ENCODE peak calls at places on chromosomes 11 and 22, in six cellular contexts. X is suprapubic skin, K is endothelial cell of umbilical vein, A is IMR-90, I is A549, R is uterus. S is an unnamed sample.
A peak's percentile ranks its signal among the peaks of the same experiment; 100 is the strongest.

GRCh38 chr11:33307984-33308383 is 50.8 kb downstream of the HIPK3 start:
- DNase-seq in R (no peak), A (no peak), K (no peak), I (no peak), X (no peak), S (no peak)

GRCh38 chr11:17991799-17992433 is 20.9 kb downstream of the SERGEF start:
- DNase-seq in I (peak; percentile 70), X (no peak), R (no peak), A (peak; percentile 70), K (peak; percentile 59), S (no peak)

GRCh38 chr11:128853556-128853955 is 13.5 kb downstream of the KCNJ1 start:
- DNase-seq in X (no peak), I (no peak), K (no peak), A (no peak), R (no peak), S (no peak)

GRCh38 chr22:43697894-43698293 is 114.2 kb downstream of the EFCAB6 start:
- DNase-seq in R (no peak), A (no peak), K (no peak), I (no peak), X (no peak), S (no peak)

GRCh38 chr11:19853901-19854300 is 141.3 kb downstream of the NAV2 start:
- DNase-seq in A (peak; percentile 29), K (no peak), X (no peak), R (no peak), I (no peak), S (no peak)

GRCh38 chr11:26045082-26045481 is 286.8 kb upstream of the ANO3 start:
- DNase-seq in R (no peak), K (no peak), X (no peak), I (no peak), A (peak; percentile 12), S (no peak)

GRCh38 chr11:93013646-93014045 is 44.2 kb downstream of the MTNR1B start:
- DNase-seq in X (no peak), I (no peak), K (no peak), A (peak; percentile 54), R (no peak), S (no peak)

GRCh38 chr22:25726241-25726640 is 15.7 kb upstream of the MYO18B start:
- DNase-seq in A (no peak), K (peak; percentile 37), I (no peak), X (no peak), R (no peak), S (no peak)

GRCh38 chr11:67996622-67997459 is 7.1 kb downstream of the UNC93B1 start:
- DNase-seq in R (no peak), I (peak; percentile 92), K (peak; percentile 31), X (peak; percentile 86), A (no peak), S (peak; percentile 39)

GRCh38 chr11:118306556-118306955 is 2.0 kb downstream of the CD3E start:
- DNase-seq in X (no peak), A (no peak), I (no peak), R (no peak), K (no peak), S (no peak)

GRCh38 chr22:41022470-41023298 is 69.7 kb upstream of the EP300 start:
- DNase-seq in K (peak; percentile 67), X (peak; percentile 96), A (peak; percentile 76), I (peak; percentile 83), R (peak; percentile 94), S (peak; percentile 91)
- TF ChIP-seq POLR2A in K (no peak), X (peak; percentile 75), A (no peak), I (peak; percentile 4), R (peak; percentile 71), S (no peak)

GRCh38 chr11:29530961-29531360 is 485.9 kb downstream of the KCNA4 start:
- DNase-seq in X (no peak), A (no peak), I (no peak), K (no peak), R (no peak), S (no peak)

DNA sequence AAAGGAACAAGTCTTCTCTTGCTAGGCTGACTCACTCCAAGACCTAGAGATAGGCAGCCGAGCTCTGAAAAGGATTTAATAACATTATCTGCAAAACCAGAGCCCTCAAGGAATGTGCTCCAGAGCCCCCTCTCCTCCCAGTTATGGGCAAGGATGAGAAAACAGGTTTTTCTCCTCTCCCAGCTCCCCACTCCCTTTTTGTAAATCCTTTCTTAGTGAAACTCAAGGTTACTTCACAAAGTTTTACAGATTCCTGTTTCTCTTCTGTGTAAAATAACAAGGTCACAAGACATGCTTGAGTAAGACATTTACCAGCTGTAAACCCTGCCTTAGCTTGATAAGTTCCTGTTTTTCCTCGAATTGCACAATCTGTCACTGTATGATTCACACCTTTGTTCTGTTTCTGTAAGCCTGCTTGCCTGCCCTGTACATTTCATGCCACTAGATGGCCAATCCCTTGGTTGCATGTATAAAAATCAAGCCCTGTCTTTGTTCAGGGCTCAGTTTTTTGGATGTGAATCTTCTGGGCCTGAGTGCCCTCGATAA is 489.4 kb downstream of the KCNA4 start:
- DNase-seq in X (no peak), R (no peak), K (peak; percentile 67), I (peak; percentile 65), A (peak; percentile 74), S (no peak)
- TF ChIP-seq CTCF in X (no peak), R (no peak), K (peak; percentile 25), I (peak; percentile 27), A (peak; percentile 33), S (no peak)

DNA sequence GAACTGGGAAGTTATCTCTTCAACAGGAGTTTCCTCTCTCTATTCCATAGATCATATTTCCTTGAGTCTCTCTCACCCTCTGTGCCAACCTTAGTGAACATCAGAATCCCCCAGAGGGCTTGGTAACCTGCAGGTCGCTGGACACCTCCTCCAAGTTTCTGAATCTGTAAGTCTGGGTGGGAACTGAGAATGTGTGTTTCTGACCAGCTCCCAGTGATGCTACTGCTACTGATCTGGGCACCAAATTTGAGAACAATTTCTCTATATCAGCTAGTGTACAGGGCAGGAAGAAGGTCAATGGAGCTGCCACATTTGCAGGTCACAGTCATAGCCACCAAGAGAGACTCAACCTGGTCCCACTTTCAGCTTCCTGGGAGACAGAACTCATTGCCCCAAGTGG is 62.9 kb downstream of the RCN1 start:
- DNase-seq in R (no peak), I (no peak), A (no peak), X (no peak), K (no peak), S (no peak)
- H3K4me3 ChIP-seq in R (no peak overlapping the region), I (no peak overlapping the region), A (no peak overlapping the region), X (no peak overlapping the region), K (no peak overlapping the region), S (no peak overlapping the region)

GRCh38 chr11:14642873-14643696 is 519 bp upstream of the PDE3B start:
- DNase-seq in X (peak; percentile 79), K (no peak), R (no peak), A (no peak), I (peak; percentile 15), S (no peak)

GRCh38 chr11:14643697-14644395 is at the start of gene PDE3B:
- DNase-seq in X (peak; percentile 82), A (peak; percentile 27), R (peak; percentile 19), I (peak; percentile 83), K (peak; percentile 35), S (peak; percentile 91)

GRCh38 chr11:14645985-14646900 is 2.6 kb downstream of the PDE3B start:
- DNase-seq in A (no peak), K (no peak), R (no peak), I (no peak), X (no peak), S (no peak)

GRCh38 chr11:14644396-14645246 is 1.0 kb downstream of the PDE3B start:
- DNase-seq in X (no peak), K (peak; percentile 38), A (no peak), I (peak; percentile 28), R (no peak), S (peak; percentile 85)

GRCh38 chr11:14645247-14645912 is 1.8 kb downstream of the PDE3B start:
- DNase-seq in K (peak; percentile 28), I (no peak), X (no peak), R (no peak), A (peak; percentile 31), S (no peak)
- TF ChIP-seq POLR2A in K (no peak), I (no peak), X (no peak), R (no peak), A (no peak), S (no peak)

GRCh38 chr11:134862796-134863195 is 450.8 kb upstream of the B3GAT1 start:
- DNase-seq in A (no peak), R (no peak), X (no peak), K (no peak), I (no peak), S (no peak)

GRCh38 chr11:134861490-134862107 is 449.6 kb upstream of the B3GAT1 start:
- DNase-seq in K (no peak), A (no peak), R (no peak), I (no peak), X (no peak), S (no peak)

GRCh38 chr11:134863294-134863693 is 451.3 kb upstream of the B3GAT1 start:
- DNase-seq in K (no peak), R (no peak), X (no peak), A (no peak), I (no peak), S (no peak)

GRCh38 chr11:134864233-134864967 is 452.4 kb upstream of the B3GAT1 start:
- DNase-seq in I (no peak), K (no peak), X (no peak), R (no peak), A (no peak), S (peak; percentile 70)

DNA sequence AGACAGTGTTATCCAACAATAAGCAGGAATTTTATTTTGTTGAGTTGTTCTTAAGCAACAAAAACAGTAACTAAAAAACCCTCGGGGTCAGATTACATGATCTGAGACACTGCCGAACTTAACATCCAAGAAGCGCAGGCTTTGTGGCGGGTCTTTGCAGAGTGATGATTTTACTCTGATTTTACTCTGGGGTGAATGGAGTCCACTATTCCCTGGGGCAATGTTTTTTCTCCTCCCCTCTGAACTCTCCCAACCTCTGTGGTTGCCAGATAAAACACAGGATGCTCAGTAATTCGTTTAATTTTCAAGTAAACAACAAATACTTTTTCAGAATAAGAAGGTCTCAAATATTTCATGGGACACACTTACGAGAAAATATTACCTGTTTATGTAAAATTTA is 450.1 kb upstream of the B3GAT1 start:
- DNase-seq in K (no peak), X (no peak), I (no peak), R (no peak), A (no peak), S (peak; percentile 17)
- TF ChIP-seq CTCF in K (no peak), X (no peak), I (no peak), R (no peak), A (no peak), S (no peak)

DNA sequence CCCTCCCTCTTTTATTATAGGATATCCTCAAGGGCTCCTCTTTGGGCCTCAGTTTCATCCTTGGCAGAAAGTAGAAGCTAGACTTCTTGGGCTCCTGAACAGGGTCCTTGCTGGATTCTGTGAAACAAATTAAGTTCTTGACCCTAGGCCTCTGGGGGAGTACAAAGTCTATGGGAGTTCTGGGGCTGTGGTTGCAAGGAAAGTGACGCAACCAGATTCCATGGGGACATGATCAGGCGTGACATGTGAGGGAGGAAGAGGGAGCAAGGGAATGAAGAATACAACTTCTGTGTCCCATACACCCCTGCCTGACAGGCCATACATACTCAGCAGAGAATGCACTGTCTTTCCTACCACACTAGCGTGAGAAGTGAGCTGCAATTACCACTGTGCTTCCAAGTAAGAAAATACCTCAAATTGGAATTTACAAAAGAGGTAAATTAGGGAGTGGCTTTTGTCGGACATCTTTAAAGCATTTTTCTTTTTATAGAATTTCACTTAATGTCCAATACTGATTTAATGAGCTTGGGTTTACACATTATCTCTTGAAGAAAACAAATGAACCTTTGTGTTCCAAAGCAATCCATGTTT is 38.7 kb downstream of the LIMK2 start:
- DNase-seq in I (no peak), K (no peak), X (no peak), A (no peak), R (no peak), S (no peak)
- H3K4me3 ChIP-seq in I (no peak overlapping the region), K (no peak overlapping the region), X (peak overlapping the region; percentile 56), A (no peak overlapping the region), R (no peak overlapping the region), S (no peak overlapping the region)